ENCODE peak calls at places on chromosomes 12 and 14, in four cellular contexts. H is T follicular helper cell; V is naive thymus-derived CD8-positive, alpha-beta T cell; I is stimulated activated CD4-positive, alpha-beta T cell treated with anti-CD3 and anti-CD28 coated beads, Interleukin-1b, Interleukin-23, amount 100 ng/mL, for 24 hours. D is an unnamed sample.

GRCh38 chr12:65740873-65741600 is 83.2 kb upstream of the HMGA2 start:
- DNase-seq in I (peak; percentile 27), H (peak; percentile 25), V (peak; percentile 58), D (peak; percentile 26)

GRCh38 chr12:123063535-123063934 is 83.1 kb downstream of the ARL6IP4 start:
- DNase-seq in I (no peak), H (no peak), V (no peak), D (no peak)

GRCh38 chr12:47943492-47944359 is 19.7 kb upstream of the TMEM106C start:
- DNase-seq in H (no peak), I (no peak), V (no peak), D (no peak)

GRCh38 chr14:100138955-100139354 is 20.5 kb downstream of the DEGS2 start:
- DNase-seq in I (no peak), V (no peak), H (no peak), D (no peak)

GRCh38 chr14:64502476-64503183 is 1.0 kb downstream of the ZBTB25 start:
- DNase-seq in H (no peak), V (no peak), I (no peak), D (peak; percentile 29)

GRCh38 chr14:24086193-24086955 is 7.7 kb upstream of the PCK2 start:
- DNase-seq in V (no peak), I (no peak), H (no peak), D (no peak)

GRCh38 chr12:122130150-122130549 is 43.9 kb downstream of the IL31 start:
- DNase-seq in I (no peak), V (no peak), H (no peak), D (no peak)

GRCh38 chr12:54719691-54720090 is 71.5 kb upstream of the DCD start:
- DNase-seq in I (no peak), V (no peak), H (no peak), D (no peak)

GRCh38 chr14:54567634-54568561 is 970 bp downstream of the SAMD4A start:
- DNase-seq in I (no peak), H (peak; percentile 20), V (peak; percentile 28), D (peak; percentile 50)

GRCh38 chr14:23556700-23557440 is 799 bp downstream of the THTPA start:
- DNase-seq in H (no peak), V (no peak), I (no peak), D (no peak)

D was measured in central memory CD4-positive, alpha-beta T cell.